ENCODE peak calls at places on chromosome 14, in nine cellular contexts. Q, F, M, R, A, Y, O, U and N are unnamed samples.

GRCh38 chr14:65334765-65335411 is 77.6 kb upstream of the FUT8 start:
- DNase-seq in Q (no peak), F (no peak), M (no peak), R (no peak), A (no peak), Y (no peak), O (no peak), U (no peak), N (no peak)

GRCh38 chr14:65179918-65180724 is 77.8 kb upstream of the MAX start:
- DNase-seq in Q (peak), F (peak), M (peak), R (peak), A (peak), Y (no peak), O (no peak), U (peak), N (no peak)

GRCh38 chr14:32698831-32699230 is 239.8 kb upstream of the NPAS3 start:
- DNase-seq in Q (no peak), F (no peak), M (no peak), R (no peak), A (no peak), Y (no peak), O (no peak), U (no peak), N (no peak)

GRCh38 chr14:50605776-50606175 is 45.8 kb downstream of the ATL1 start:
- DNase-seq in Q (no peak), F (peak), M (no peak), R (no peak), A (no peak), Y (no peak), O (no peak), U (no peak), N (no peak)

GRCh38 chr14:49612671-49613070 is 7.8 kb downstream of the RPL36AL start:
- DNase-seq in Q (no peak), F (no peak), M (no peak), R (no peak), A (no peak), Y (no peak), O (no peak), U (no peak), N (no peak)

GRCh38 chr14:59585891-59586554 is 9.4 kb upstream of the CCDC175 start:
- DNase-seq in Q (peak), F (peak), M (no peak), R (no peak), A (no peak), Y (no peak), O (no peak), U (no peak), N (no peak)

GRCh38 chr14:104130974-104131651 is 7.3 kb upstream of the KIF26A start:
- DNase-seq in Q (no peak), F (peak), M (peak), R (no peak), A (peak), Y (no peak), O (peak), U (no peak), N (no peak)

GRCh38 chr14:99348816-99349609 is 77.0 kb upstream of the BCL11B start:
- DNase-seq in Q (no peak), F (no peak), M (no peak), R (no peak), A (no peak), Y (no peak), O (no peak), U (no peak), N (no peak)

GRCh38 chr14:105314287-105315185 is at the start of gene PACS2:
- DNase-seq in Q (peak), F (peak), M (peak), R (peak), A (peak), Y (peak), O (peak), U (peak), N (no peak)

GRCh38 chr14:80944861-80945617 is 3.5 kb upstream of the CEP128 start:
- DNase-seq in Q (no peak), F (no peak), M (no peak), R (no peak), A (no peak), Y (no peak), O (no peak), U (no peak), N (no peak)

GRCh38 chr14:80942158-80942738 is 710 bp upstream of the CEP128 start:
- DNase-seq in Q (no peak), F (no peak), M (no peak), R (no peak), A (no peak), Y (no peak), O (no peak), U (no peak), N (no peak)

GRCh38 chr14:80941241-80942157 is at the start of gene CEP128:
- DNase-seq in Q (peak), F (peak), M (peak), R (peak), A (peak), Y (peak), O (peak), U (peak), N (peak)

DNA sequence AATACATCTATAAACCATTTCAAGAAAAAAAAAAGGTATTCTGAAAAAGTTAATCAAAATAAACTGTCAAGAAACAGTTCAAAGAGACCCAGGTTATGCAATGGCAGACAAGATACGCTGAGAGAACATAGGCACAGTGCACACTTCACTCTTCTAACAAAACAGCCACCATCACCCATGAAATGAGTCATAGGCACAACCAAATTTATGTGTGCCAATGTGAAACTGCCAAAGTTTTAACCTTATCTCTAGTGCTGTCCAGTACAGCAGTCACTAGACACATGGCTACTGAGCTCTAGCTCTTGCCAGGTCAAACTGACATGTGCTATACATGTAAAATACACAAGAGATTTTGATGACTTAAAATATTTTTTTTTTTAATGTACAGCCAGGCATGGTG is 1.4 kb downstream of the CEP128 start:
- DNase-seq in Q (no peak), F (no peak), M (no peak), R (no peak), A (no peak), Y (no peak), O (no peak), U (no peak), N (no peak)
- H3K4me3 ChIP-seq in Q (no peak), F (no peak), M (no peak), R (no peak), A (no peak), Y (no peak), O (no peak), U (no peak), N (no peak)

DNA sequence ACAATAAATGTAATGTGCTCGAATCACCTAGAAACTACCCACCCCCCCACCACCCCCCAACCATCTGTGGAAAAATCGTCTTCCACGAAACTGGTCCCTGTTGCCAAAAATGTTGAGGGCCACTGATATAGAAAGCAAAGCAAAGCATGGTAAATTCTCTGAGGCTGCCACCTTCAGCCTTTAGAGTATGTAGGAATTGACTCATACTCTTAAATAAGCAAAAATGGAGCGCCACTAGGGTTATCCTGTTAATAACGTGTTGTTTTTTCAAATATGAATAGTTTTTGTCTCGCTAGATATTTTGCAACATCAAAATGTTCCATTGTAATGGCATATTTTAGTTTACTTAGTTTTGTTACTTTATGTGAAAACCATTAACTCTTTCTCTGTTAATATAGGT is 18.2 kb downstream of the DYNC1H1 start:
- DNase-seq in Q (no peak), F (peak), M (no peak), R (no peak), A (no peak), Y (no peak), O (no peak), U (no peak), N (no peak)
- TF ChIP-seq CTCF in Q (no peak), F (no peak), M (no peak), R (no peak), A (no peak), Y (no peak), O (no peak), U (no peak), N (no peak)

DNA sequence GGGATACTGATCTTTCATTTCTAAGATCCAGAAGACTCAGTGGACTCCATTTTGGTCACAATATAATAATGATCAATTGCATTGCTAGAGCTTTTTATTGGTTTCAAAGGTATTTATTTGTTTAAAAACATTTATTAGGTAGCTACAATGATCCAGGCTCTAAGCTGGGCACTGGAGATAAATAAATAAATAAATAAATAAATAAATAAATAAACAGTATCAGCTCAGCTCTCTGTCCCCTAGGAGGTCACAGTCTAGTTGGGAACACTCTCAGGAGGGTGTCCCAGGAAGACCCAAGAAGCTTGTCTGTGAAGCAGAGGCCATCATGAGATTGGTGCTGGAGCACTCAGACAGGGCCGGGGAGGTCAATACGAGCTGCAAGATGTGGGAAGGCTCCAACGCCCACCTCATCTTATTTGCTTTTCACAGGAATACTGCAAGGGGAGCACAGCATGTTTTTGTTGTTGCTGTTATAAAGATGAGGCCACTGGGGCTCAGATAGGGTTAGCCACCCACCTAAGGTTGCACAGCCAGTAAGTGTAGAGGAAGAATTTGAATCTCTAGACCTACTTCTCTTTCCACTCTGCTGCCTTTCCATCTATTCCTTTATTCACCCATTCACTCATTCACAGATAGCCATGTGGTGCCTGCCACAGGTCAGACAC is 15.5 kb downstream of the ASB2 start:
- DNase-seq in Q (no peak), F (no peak), M (no peak), R (no peak), A (no peak), Y (no peak), O (no peak), U (no peak), N (no peak)
- H3K4me3 ChIP-seq in Q (no peak), F (no peak), M (no peak), R (no peak), A (no peak), Y (no peak), O (no peak), U (no peak), N (no peak)

GRCh38 chr14:69612759-69613145 is 1.4 kb downstream of the SUSD6 start:
- DNase-seq in Q (no peak), F (no peak), M (no peak), R (no peak), A (no peak), Y (no peak), O (no peak), U (no peak), N (no peak)
- TF ChIP-seq CTCF in Q (peak), F (peak), M (no peak), R (peak), A (peak), Y (no peak), O (no peak), U (no peak), N (no peak)